ENCODE peak calls at places on chromosomes 12 and 14, in ten cellular contexts. V is endothelial cell, Z is left lung, C is NCI-H1092, L is iris pigment epithelial cell, B is MCF 10A, G is Caki2, Y is mucosa of gallbladder, Q is tibial artery, M is GM12891. W is an unnamed sample.

GRCh38 chr12:116959845-116960514 is 49.2 kb downstream of the FBXW8 start:
- DNase-seq in M (peak), Q (no peak), Y (no peak), C (no peak), Z (no peak), B (no peak), G (no peak), L (no peak), V (no peak), W (peak)

GRCh38 chr14:61374284-61374683 is 52.9 kb downstream of the PRKCH start:
- DNase-seq in G (no peak), Z (no peak), C (no peak), V (no peak), Y (no peak), M (no peak), L (no peak), B (no peak), Q (no peak), W (no peak)

GRCh38 chr12:69101505-69101904 is 137.9 kb upstream of the CPSF6 start:
- DNase-seq in V (no peak), M (no peak), B (peak), Q (no peak), C (no peak), Z (no peak), G (peak), L (no peak), Y (peak), W (no peak)

GRCh38 chr14:89650077-89650978 is 233.3 kb upstream of the FOXN3 start:
- DNase-seq in C (no peak), G (no peak), M (no peak), V (no peak), L (no peak), B (no peak), Q (no peak), Z (no peak), Y (no peak), W (peak)

GRCh38 chr14:49972199-49972671 is 79.4 kb downstream of the ARF6 start:
- DNase-seq in Y (peak), V (no peak), B (peak), C (peak), Q (no peak), G (no peak), M (no peak), Z (no peak), L (peak), W (peak)

GRCh38 chr12:102955926-102956737 is 1.3 kb upstream of the ASCL1 start:
- DNase-seq in G (no peak), B (no peak), V (peak), Y (no peak), L (no peak), Z (peak), Q (no peak), C (no peak), M (no peak), W (no peak)

GRCh38 chr14:95156765-95157194 is 549 bp downstream of the DICER1 start:
- DNase-seq in V (peak), B (peak), Q (peak), M (no peak), Z (peak), L (peak), Y (peak), G (no peak), C (no peak), W (peak)

GRCh38 chr14:70170976-70171375 is 17.8 kb downstream of the SLC8A3 start:
- DNase-seq in Y (no peak), Z (no peak), B (no peak), Q (no peak), L (no peak), C (no peak), V (no peak), G (no peak), M (no peak), W (no peak)

GRCh38 chr14:57025456-57025855 is 215.2 kb upstream of the OTX2 start:
- DNase-seq in B (no peak), V (no peak), Y (no peak), Q (no peak), G (no peak), L (no peak), Z (no peak), M (no peak), C (no peak), W (no peak)

GRCh38 chr12:64457036-64457435 is 5.1 kb downstream of the TBK1 start:
- DNase-seq in Q (no peak), C (no peak), G (no peak), Y (no peak), L (peak), B (no peak), V (peak), M (no peak), Z (no peak), W (no peak)